ENCODE peak calls at places on chromosomes 1 and 21, in seven cellular contexts. G, D, Z, R, W, K and T are unnamed samples.

GRCh38 chr1:224054012-224054411 is 59.9 kb upstream of the FBXO28 start:
- DNase-seq in K (no peak), D (no peak), W (no peak), G (no peak), Z (no peak), R (no peak), T (no peak)

GRCh38 chr1:226723640-226724532 is 15.2 kb downstream of the ITPKB start:
- DNase-seq in Z (peak), D (no peak), G (peak), R (peak), K (no peak), W (no peak), T (peak)

GRCh38 chr21:44756416-44757185 is 45.0 kb downstream of the UBE2G2 start:
- DNase-seq in W (no peak), R (no peak), K (peak), G (no peak), D (no peak), Z (no peak), T (no peak)

GRCh38 chr1:19644761-19645543 is 841 bp downstream of the NBL1 start:
- DNase-seq in W (peak), K (no peak), D (peak), Z (no peak), R (peak), G (no peak), T (peak)

GRCh38 chr1:225811622-225812487 is 1.9 kb downstream of the EPHX1 start:
- DNase-seq in D (peak), K (no peak), Z (peak), R (no peak), W (no peak), G (no peak), T (peak)

GRCh38 chr1:167748901-167749300 is 27.1 kb downstream of the MPZL1 start:
- DNase-seq in R (no peak), Z (no peak), D (no peak), G (peak), K (no peak), W (no peak), T (no peak)

GRCh38 chr21:17690078-17690494 is 77.4 kb upstream of the BTG3 start:
- DNase-seq in R (no peak), K (no peak), Z (no peak), G (no peak), W (no peak), D (no peak), T (no peak)

GRCh38 chr1:110049801-110050601 is 15.6 kb downstream of the STRIP1 start:
- DNase-seq in D (no peak), R (no peak), Z (no peak), W (no peak), K (no peak), G (no peak), T (no peak)

GRCh38 chr1:18597159-18598042 is 33.2 kb upstream of the PAX7 start:
- DNase-seq in K (peak), G (peak), Z (peak), D (peak), W (peak), R (peak), T (peak)

GRCh38 chr1:40712997-40713396 is 21.5 kb downstream of the NFYC start:
- DNase-seq in Z (no peak), R (no peak), K (no peak), D (no peak), G (no peak), W (no peak), T (no peak)

GRCh38 chr1:185338719-185339622 is 21.9 kb upstream of the IVNS1ABP start:
- DNase-seq in K (no peak), W (peak), G (no peak), R (no peak), Z (no peak), D (peak), T (no peak)

GRCh38 chr1:1973716-1974642 is 29.6 kb downstream of the CFAP74 start:
- DNase-seq in G (no peak), R (no peak), D (no peak), W (no peak), Z (no peak), K (no peak), T (no peak)

GRCh38 chr1:186054013-186054412 is 319.8 kb downstream of the HMCN1 start:
- DNase-seq in D (no peak), K (no peak), Z (no peak), G (no peak), R (no peak), W (no peak), T (no peak)

GRCh38 chr1:215076312-215076711 is 6.2 kb upstream of the KCNK2 start:
- DNase-seq in D (no peak), G (peak), R (peak), K (no peak), W (no peak), Z (peak), T (peak)

GRCh38 chr1:66943361-66943969 is 18.7 kb downstream of the MIER1 start:
- DNase-seq in G (no peak), Z (no peak), K (no peak), R (no peak), W (no peak), D (no peak), T (no peak)

GRCh38 chr1:150562384-150563339 is 13.5 kb downstream of the ADAMTSL4 start:
- DNase-seq in Z (no peak), G (no peak), D (peak), W (peak), K (no peak), R (no peak), T (peak)

GRCh38 chr1:151715726-151716404 is 738 bp downstream of the CELF3 start:
- DNase-seq in G (no peak), D (no peak), W (no peak), K (no peak), Z (peak), R (no peak), T (no peak)

GRCh38 chr1:3119748-3120524 is 50.9 kb downstream of the PRDM16 start:
- DNase-seq in R (no peak), G (no peak), Z (no peak), K (no peak), D (no peak), W (no peak), T (no peak)

GRCh38 chr1:211920602-211921226 is 90.2 kb upstream of the LPGAT1 start:
- DNase-seq in D (no peak), G (no peak), K (no peak), R (no peak), W (no peak), Z (no peak), T (no peak)

GRCh38 chr1:176479920-176480319 is 16.9 kb downstream of the PAPPA2 start:
- DNase-seq in G (no peak), D (no peak), K (no peak), Z (no peak), R (no peak), W (no peak), T (no peak)

GRCh38 chr1:205270764-205271163 is 43.0 kb downstream of the TMCC2 start:
- DNase-seq in R (peak), K (no peak), W (no peak), D (no peak), Z (peak), G (peak), T (peak)

GRCh38 chr1:213017447-213018273 is 2.0 kb upstream of the ANGEL2 start:
- DNase-seq in G (no peak), K (no peak), Z (no peak), D (no peak), W (no peak), R (no peak), T (no peak)

GRCh38 chr1:153733970-153734369 is 6.1 kb downstream of the INTS3 start:
- DNase-seq in R (no peak), W (no peak), Z (peak), G (no peak), K (no peak), D (no peak), T (no peak)

GRCh38 chr1:41388517-41388916 is 27.3 kb downstream of the FOXO6 start:
- DNase-seq in W (no peak), G (no peak), Z (no peak), D (no peak), R (no peak), K (no peak), T (no peak)